ENCODE peak calls at places on chromosomes 5 and 9, in nine cellular contexts. One of them, this sample, is unnamed.

GRCh38 chr9:97905228-97905627 is 17.1 kb downstream of the TRMO start:
- DNase-seq in transverse colon: no peak
- DNase-seq in germinal center: no peak
- DNase-seq in NCI-H524: no peak
- DNase-seq in IMR-90: no peak
- DNase-seq in activated naive CD4-positive, alpha-beta T cell treated with anti-CD3 and anti-CD28 coated beads for 36 hours: peak; percentile 53
- DNase-seq in stimulated activated CD4-positive, alpha-beta T cell treated with anti-CD3 and anti-CD28 coated beads, Interleukin-2, amount 100 ng/mL, for 48 hours: no peak
- DNase-seq in head of caudate nucleus: no peak
- DNase-seq in HT-29: no peak
- DNase-seq in this sample: peak; percentile 48

GRCh38 chr5:522899-523657 is 1.2 kb downstream of the SLC9A3 start:
- DNase-seq in transverse colon: peak; percentile 55
- DNase-seq in head of caudate nucleus: no peak
- DNase-seq in activated naive CD4-positive, alpha-beta T cell treated with anti-CD3 and anti-CD28 coated beads for 36 hours: no peak
- DNase-seq in NCI-H524: peak; percentile 66
- DNase-seq in HT-29: no peak
- DNase-seq in germinal center: no peak
- DNase-seq in IMR-90: no peak
- DNase-seq in stimulated activated CD4-positive, alpha-beta T cell treated with anti-CD3 and anti-CD28 coated beads, Interleukin-2, amount 100 ng/mL, for 48 hours: no peak
- DNase-seq in this sample: no peak

GRCh38 chr9:95772320-95773060 is 103.0 kb upstream of the ERCC6L2 start:
- DNase-seq in activated naive CD4-positive, alpha-beta T cell treated with anti-CD3 and anti-CD28 coated beads for 36 hours: no peak
- DNase-seq in germinal center: no peak
- DNase-seq in IMR-90: peak; percentile 65
- DNase-seq in transverse colon: peak; percentile 79
- DNase-seq in stimulated activated CD4-positive, alpha-beta T cell treated with anti-CD3 and anti-CD28 coated beads, Interleukin-2, amount 100 ng/mL, for 48 hours: no peak
- DNase-seq in NCI-H524: no peak
- DNase-seq in HT-29: peak; percentile 39
- DNase-seq in head of caudate nucleus: peak; percentile 11
- DNase-seq in this sample: no peak

GRCh38 chr5:74579215-74579614 is 61.3 kb downstream of the ENC1 start:
- DNase-seq in activated naive CD4-positive, alpha-beta T cell treated with anti-CD3 and anti-CD28 coated beads for 36 hours: peak; percentile 84
- DNase-seq in head of caudate nucleus: no peak
- DNase-seq in transverse colon: peak; percentile 23
- DNase-seq in germinal center: no peak
- DNase-seq in IMR-90: no peak
- DNase-seq in HT-29: no peak
- DNase-seq in stimulated activated CD4-positive, alpha-beta T cell treated with anti-CD3 and anti-CD28 coated beads, Interleukin-2, amount 100 ng/mL, for 48 hours: peak; percentile 53
- DNase-seq in NCI-H524: no peak
- DNase-seq in this sample: peak; percentile 98

GRCh38 chr5:50984628-50985027 is 318.2 kb downstream of the PARP8 start:
- DNase-seq in transverse colon: no peak
- DNase-seq in germinal center: no peak
- DNase-seq in HT-29: no peak
- DNase-seq in NCI-H524: no peak
- DNase-seq in activated naive CD4-positive, alpha-beta T cell treated with anti-CD3 and anti-CD28 coated beads for 36 hours: no peak
- DNase-seq in head of caudate nucleus: no peak
- DNase-seq in IMR-90: no peak
- DNase-seq in stimulated activated CD4-positive, alpha-beta T cell treated with anti-CD3 and anti-CD28 coated beads, Interleukin-2, amount 100 ng/mL, for 48 hours: no peak
- DNase-seq in this sample: no peak

GRCh38 chr5:112968411-112969106 is 8.0 kb upstream of the DCP2 start:
- DNase-seq in IMR-90: peak; percentile 68
- DNase-seq in head of caudate nucleus: no peak
- DNase-seq in transverse colon: no peak
- DNase-seq in activated naive CD4-positive, alpha-beta T cell treated with anti-CD3 and anti-CD28 coated beads for 36 hours: no peak
- DNase-seq in NCI-H524: no peak
- DNase-seq in germinal center: no peak
- DNase-seq in stimulated activated CD4-positive, alpha-beta T cell treated with anti-CD3 and anti-CD28 coated beads, Interleukin-2, amount 100 ng/mL, for 48 hours: no peak
- DNase-seq in HT-29: no peak
- DNase-seq in this sample: no peak

GRCh38 chr5:138463335-138464017 is 1.8 kb upstream of the EGR1 start:
- DNase-seq in IMR-90: no peak
- DNase-seq in NCI-H524: no peak
- DNase-seq in HT-29: no peak
- DNase-seq in germinal center: no peak
- DNase-seq in transverse colon: peak; percentile 41
- DNase-seq in head of caudate nucleus: no peak
- DNase-seq in stimulated activated CD4-positive, alpha-beta T cell treated with anti-CD3 and anti-CD28 coated beads, Interleukin-2, amount 100 ng/mL, for 48 hours: no peak
- DNase-seq in activated naive CD4-positive, alpha-beta T cell treated with anti-CD3 and anti-CD28 coated beads for 36 hours: no peak
- DNase-seq in this sample: no peak

GRCh38 chr5:115816226-115817042 is at the start of gene CDO1:
- DNase-seq in HT-29: no peak
- DNase-seq in stimulated activated CD4-positive, alpha-beta T cell treated with anti-CD3 and anti-CD28 coated beads, Interleukin-2, amount 100 ng/mL, for 48 hours: peak; percentile 10
- DNase-seq in transverse colon: peak; percentile 8
- DNase-seq in NCI-H524: peak; percentile 6
- DNase-seq in germinal center: peak; percentile 54
- DNase-seq in activated naive CD4-positive, alpha-beta T cell treated with anti-CD3 and anti-CD28 coated beads for 36 hours: peak; percentile 37
- DNase-seq in head of caudate nucleus: peak; percentile 89
- DNase-seq in IMR-90: peak; percentile 59
- DNase-seq in this sample: no peak

GRCh38 chr5:90548069-90548593 is 10.5 kb upstream of the ADGRV1 start:
- DNase-seq in NCI-H524: no peak
- DNase-seq in HT-29: peak; percentile 93
- DNase-seq in germinal center: no peak
- DNase-seq in stimulated activated CD4-positive, alpha-beta T cell treated with anti-CD3 and anti-CD28 coated beads, Interleukin-2, amount 100 ng/mL, for 48 hours: no peak
- DNase-seq in transverse colon: peak; percentile 74
- DNase-seq in activated naive CD4-positive, alpha-beta T cell treated with anti-CD3 and anti-CD28 coated beads for 36 hours: no peak
- DNase-seq in IMR-90: no peak
- DNase-seq in head of caudate nucleus: no peak
- DNase-seq in this sample: no peak

GRCh38 chr5:67437905-67438845 is 241.6 kb upstream of the CD180 start:
- DNase-seq in HT-29: no peak
- DNase-seq in transverse colon: no peak
- DNase-seq in head of caudate nucleus: no peak
- DNase-seq in NCI-H524: no peak
- DNase-seq in IMR-90: no peak
- DNase-seq in germinal center: no peak
- DNase-seq in activated naive CD4-positive, alpha-beta T cell treated with anti-CD3 and anti-CD28 coated beads for 36 hours: no peak
- DNase-seq in stimulated activated CD4-positive, alpha-beta T cell treated with anti-CD3 and anti-CD28 coated beads, Interleukin-2, amount 100 ng/mL, for 48 hours: no peak
- DNase-seq in this sample: no peak

GRCh38 chr5:147822686-147823491 is 8.6 kb downstream of the SPINK1 start:
- DNase-seq in HT-29: peak; percentile 76
- DNase-seq in head of caudate nucleus: peak; percentile 74
- DNase-seq in activated naive CD4-positive, alpha-beta T cell treated with anti-CD3 and anti-CD28 coated beads for 36 hours: peak; percentile 40
- DNase-seq in transverse colon: peak; percentile 35
- DNase-seq in NCI-H524: peak; percentile 63
- DNase-seq in germinal center: peak; percentile 59
- DNase-seq in stimulated activated CD4-positive, alpha-beta T cell treated with anti-CD3 and anti-CD28 coated beads, Interleukin-2, amount 100 ng/mL, for 48 hours: peak; percentile 11
- DNase-seq in IMR-90: peak; percentile 61
- DNase-seq in this sample: peak; percentile 6

GRCh38 chr5:21225223-21226064 is 1237.4 kb upstream of the CDH18 start:
- DNase-seq in transverse colon: no peak
- DNase-seq in HT-29: peak; percentile 30
- DNase-seq in activated naive CD4-positive, alpha-beta T cell treated with anti-CD3 and anti-CD28 coated beads for 36 hours: no peak
- DNase-seq in head of caudate nucleus: no peak
- DNase-seq in stimulated activated CD4-positive, alpha-beta T cell treated with anti-CD3 and anti-CD28 coated beads, Interleukin-2, amount 100 ng/mL, for 48 hours: no peak
- DNase-seq in NCI-H524: no peak
- DNase-seq in germinal center: no peak
- DNase-seq in IMR-90: no peak
- DNase-seq in this sample: no peak

GRCh38 chr5:1312206-1312605 is 17.3 kb upstream of the TERT start:
- DNase-seq in transverse colon: no peak
- DNase-seq in stimulated activated CD4-positive, alpha-beta T cell treated with anti-CD3 and anti-CD28 coated beads, Interleukin-2, amount 100 ng/mL, for 48 hours: no peak
- DNase-seq in germinal center: no peak
- DNase-seq in IMR-90: no peak
- DNase-seq in HT-29: no peak
- DNase-seq in activated naive CD4-positive, alpha-beta T cell treated with anti-CD3 and anti-CD28 coated beads for 36 hours: no peak
- DNase-seq in head of caudate nucleus: no peak
- DNase-seq in NCI-H524: no peak
- DNase-seq in this sample: peak; percentile 35

GRCh38 chr9:109320734-109321448 is at the start of gene EPB41L4B:
- DNase-seq in stimulated activated CD4-positive, alpha-beta T cell treated with anti-CD3 and anti-CD28 coated beads, Interleukin-2, amount 100 ng/mL, for 48 hours: peak; percentile 88
- DNase-seq in NCI-H524: peak; percentile 80
- DNase-seq in IMR-90: peak; percentile 69
- DNase-seq in head of caudate nucleus: peak; percentile 89
- DNase-seq in HT-29: peak; percentile 91
- DNase-seq in germinal center: peak; percentile 86
- DNase-seq in transverse colon: peak; percentile 94
- DNase-seq in activated naive CD4-positive, alpha-beta T cell treated with anti-CD3 and anti-CD28 coated beads for 36 hours: peak; percentile 95
- DNase-seq in this sample: peak; percentile 66

GRCh38 chr9:133897675-133898074 is 94.4 kb downstream of the VAV2 start:
- DNase-seq in HT-29: no peak
- DNase-seq in germinal center: no peak
- DNase-seq in head of caudate nucleus: no peak
- DNase-seq in transverse colon: no peak
- DNase-seq in IMR-90: no peak
- DNase-seq in stimulated activated CD4-positive, alpha-beta T cell treated with anti-CD3 and anti-CD28 coated beads, Interleukin-2, amount 100 ng/mL, for 48 hours: no peak
- DNase-seq in activated naive CD4-positive, alpha-beta T cell treated with anti-CD3 and anti-CD28 coated beads for 36 hours: no peak
- DNase-seq in NCI-H524: peak; percentile 46
- DNase-seq in this sample: no peak

GRCh38 chr9:131758972-131759647 is 19.2 kb upstream of the RAPGEF1 start:
- DNase-seq in HT-29: no peak
- DNase-seq in head of caudate nucleus: no peak
- DNase-seq in IMR-90: peak; percentile 25
- DNase-seq in stimulated activated CD4-positive, alpha-beta T cell treated with anti-CD3 and anti-CD28 coated beads, Interleukin-2, amount 100 ng/mL, for 48 hours: no peak
- DNase-seq in NCI-H524: no peak
- DNase-seq in transverse colon: no peak
- DNase-seq in activated naive CD4-positive, alpha-beta T cell treated with anti-CD3 and anti-CD28 coated beads for 36 hours: no peak
- DNase-seq in germinal center: no peak
- DNase-seq in this sample: peak; percentile 34

This sample was measured in T-helper 2 cell.